ENCODE peak calls at places on chromosomes 6 and 20, in five cellular contexts. V is A549, I is NT2/D1, W is Peyer's patch, R is aorta. E is an unnamed sample. For H3K4me1, the result is how much of the 10 kb centered on the place peaks cover.

GRCh38 chr6:128150376-128150775 is 249.5 kb upstream of the THEMIS start:
- DNase-seq in V (no peak), I (no peak), W (no peak), R (no peak), E (no peak)

GRCh38 chr6:44665683-44666082 is 278.2 kb downstream of the CDC5L start:
- DNase-seq in V (no peak), I (no peak), W (no peak), R (no peak), E (no peak)

GRCh38 chr6:158041370-158041769 is 59.7 kb downstream of the SYNJ2 start:
- DNase-seq in V (no peak), I (no peak), W (no peak), R (no peak), E (no peak)

GRCh38 chr6:61809004-61809595 is 476.9 kb downstream of the KHDRBS2 start:
- DNase-seq in V (peak), I (peak), W (no peak), R (no peak), E (no peak)

GRCh38 chr20:11686900-11687543 is 230.7 kb upstream of the BTBD3 start:
- DNase-seq in V (no peak), I (no peak), W (peak), R (no peak), E (peak)

GRCh38 chr6:124495316-124496176 is 466.7 kb upstream of the RNF217 start:
- DNase-seq in V (no peak), I (no peak), W (no peak), R (no peak), E (no peak)

GRCh38 chr20:62002882-62003480 is 62.7 kb downstream of the TAF4 start:
- DNase-seq in V (no peak), I (no peak), W (no peak), R (no peak), E (no peak)

GRCh38 chr6:20693466-20694063 is 159.3 kb downstream of the CDKAL1 start:
- DNase-seq in V (no peak), I (no peak), W (no peak), R (no peak), E (no peak)

GRCh38 chr6:90107721-90108364 is 188.8 kb downstream of the BACH2 start:
- DNase-seq in V (no peak), I (no peak), W (no peak), R (no peak), E (no peak)

GRCh38 chr6:6900566-6901204 is 207.1 kb upstream of the RREB1 start:
- DNase-seq in V (no peak), I (no peak), W (no peak), R (no peak), E (no peak)

GRCh38 chr20:23327617-23328333 is 22.8 kb upstream of the NXT1 start:
- DNase-seq in V (no peak), I (no peak), W (no peak), R (no peak), E (no peak)

GRCh38 chr20:62202083-62202395 is 18.0 kb downstream of the HRH3 start:
- DNase-seq in V (no peak), I (no peak), W (no peak), R (peak), E (peak)

GRCh38 chr20:58020656-58021454 is 207.6 kb downstream of the ANKRD60 start:
- DNase-seq in V (no peak), I (no peak), W (peak), R (no peak), E (peak)

GRCh38 chr6:40912158-40912946 is 126.7 kb downstream of the UNC5CL start:
- DNase-seq in V (peak), I (no peak), W (peak), R (peak), E (peak)

GRCh38 chr20:25600632-25601031 is 15.3 kb upstream of the NINL start:
- DNase-seq in V (no peak), I (no peak), W (no peak), R (no peak), E (peak)

GRCh38 chr6:116402108-116402507 is 31.4 kb downstream of the DSE start:
- DNase-seq in V (no peak), I (no peak), W (no peak), R (no peak), E (no peak)

GRCh38 chr6:26056583-26057350 is 30.5 kb upstream of the HFE start:
- DNase-seq in V (peak), I (no peak), W (peak), R (peak), E (peak)

GRCh38 chr20:8963330-8963729 is 105.6 kb upstream of the PLCB4 start:
- DNase-seq in V (no peak), I (no peak), W (no peak), R (no peak), E (no peak)

GRCh38 chr6:125747589-125748533 is 1.6 kb upstream of the HEY2 start:
- DNase-seq in V (no peak), I (no peak), W (peak), R (peak), E (peak)

GRCh38 chr6:71126506-71126905 is 162.1 kb upstream of the OGFRL1 start:
- DNase-seq in V (no peak), I (no peak), W (no peak), R (no peak), E (peak)

GRCh38 chr20:4871486-4871885 is 129.8 kb downstream of the SLC23A2 start:
- DNase-seq in V (no peak), I (no peak), W (no peak), R (no peak), E (no peak)

GRCh38 chr6:145015739-145016558 is 719.4 kb downstream of the EPM2A start:
- DNase-seq in V (peak), I (no peak), W (no peak), R (peak), E (no peak)

GRCh38 chr20:13021205-13021970 is 12.6 kb downstream of the SPTLC3 start:
- DNase-seq in V (no peak), I (no peak), W (no peak), R (no peak), E (no peak)

GRCh38 chr6:154448448-154449096 is 61.9 kb downstream of the CNKSR3 start:
- DNase-seq in V (peak), I (no peak), W (no peak), R (peak), E (peak)

GRCh38 chr6:2959909-2960719 is 11.3 kb downstream of the SERPINB6 start:
- DNase-seq in V (no peak), I (peak), W (no peak), R (no peak), E (no peak)

GRCh38 chr6:54236984-54237383 is 71.3 kb upstream of the TINAG start:
- DNase-seq in V (no peak), I (no peak), W (no peak), R (no peak), E (no peak)

DNA sequence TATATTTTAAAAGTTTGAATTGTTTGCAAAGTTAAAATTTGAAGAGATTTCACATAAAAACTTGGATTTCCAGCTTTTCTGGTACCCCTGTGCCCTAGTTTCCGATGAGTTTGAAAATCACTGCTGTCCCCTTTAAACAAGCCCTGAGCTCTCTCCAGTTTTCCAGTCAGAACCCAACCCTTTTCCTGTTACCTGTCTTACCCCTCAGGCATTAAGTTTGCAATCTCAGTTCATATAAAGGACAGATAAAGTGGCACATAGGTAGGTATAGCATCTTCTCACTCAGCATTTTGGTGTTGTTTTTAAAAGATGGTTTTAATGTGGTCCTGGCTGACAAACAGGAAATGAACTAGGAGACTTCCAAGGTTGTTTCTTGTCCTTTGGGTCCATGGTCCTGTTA is 82.8 kb downstream of the JAG1 start:
- DNase-seq in V (no peak), I (no peak), W (no peak), R (no peak), E (no peak)
- H3K4me1 ChIP-seq in V (half or more), I (under half), W (under half), R (under half), E (under half)

GRCh38 chr6:5520796-5521195 is 259.5 kb downstream of the FARS2 start:
- DNase-seq in V (no peak), I (no peak), W (no peak), R (no peak), E (no peak)

GRCh38 chr6:5517781-5518180 is 256.5 kb downstream of the FARS2 start:
- DNase-seq in V (no peak), I (no peak), W (no peak), R (no peak), E (no peak)

GRCh38 chr6:5518936-5519491 is 257.7 kb downstream of the FARS2 start:
- DNase-seq in V (no peak), I (no peak), W (no peak), R (no peak), E (peak)

GRCh38 chr6:5522147-5522546 is 260.8 kb downstream of the FARS2 start:
- DNase-seq in V (no peak), I (no peak), W (no peak), R (no peak), E (no peak)

DNA sequence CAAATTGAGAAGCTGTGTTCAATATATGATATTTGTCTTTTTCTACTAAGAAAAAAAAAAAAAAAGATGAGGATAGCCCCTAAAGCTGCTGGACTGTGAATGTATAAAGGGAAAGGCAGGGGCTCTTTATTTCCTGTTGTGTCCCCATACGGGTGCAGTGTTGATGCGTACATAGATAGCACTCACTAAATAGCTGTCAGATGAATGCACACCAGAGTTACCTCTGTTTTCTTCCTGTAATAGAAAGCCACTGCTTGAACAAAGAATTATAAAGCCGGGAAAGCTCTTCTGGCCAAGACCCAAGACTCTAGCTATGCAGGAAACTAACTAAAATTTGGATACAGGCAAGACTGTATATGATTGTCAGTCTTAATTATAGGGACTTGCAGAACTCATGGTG is 260.0 kb downstream of the FARS2 start:
- DNase-seq in V (no peak), I (no peak), W (no peak), R (no peak), E (no peak)
- H3K4me3 ChIP-seq in V (no peak), I (no peak), W (no peak), R (no peak), E (no peak)

GRCh38 chr6:15366003-15366535 is 120.2 kb downstream of the JARID2 start:
- DNase-seq in V (no peak), I (no peak), W (no peak), R (no peak), E (no peak)

GRCh38 chr6:15368873-15369272 is 123.0 kb downstream of the JARID2 start:
- DNase-seq in V (no peak), I (no peak), W (no peak), R (no peak), E (no peak)

GRCh38 chr6:15368186-15368585 is 122.3 kb downstream of the JARID2 start:
- DNase-seq in V (no peak), I (no peak), W (no peak), R (no peak), E (no peak)

GRCh38 chr6:15365273-15365687 is 119.4 kb downstream of the JARID2 start:
- DNase-seq in V (peak), I (no peak), W (peak), R (peak), E (peak)

DNA sequence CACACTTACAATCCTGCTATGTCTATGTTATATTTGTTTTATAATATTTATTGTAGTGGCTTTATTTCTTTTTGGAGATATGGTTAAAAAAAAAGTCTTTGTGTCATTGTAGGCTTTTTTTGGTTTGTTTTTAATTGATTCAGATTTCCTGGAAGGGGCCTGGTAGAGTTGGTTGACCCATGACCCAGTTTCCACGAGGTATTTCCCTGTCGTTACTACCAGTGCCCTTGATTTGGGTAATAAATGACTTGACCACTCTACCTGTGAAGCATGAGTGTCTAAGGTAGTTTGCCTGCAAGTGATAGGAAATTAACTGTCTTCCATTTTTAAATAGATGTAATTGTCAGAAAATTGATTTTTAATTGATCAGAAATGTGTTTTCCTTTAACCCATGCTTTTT is 121.0 kb downstream of the JARID2 start:
- DNase-seq in V (no peak), I (no peak), W (no peak), R (no peak), E (no peak)
- H3K4me1 ChIP-seq in V (under half), I (under half), W (under half), R (under half), E (under half)

DNA sequence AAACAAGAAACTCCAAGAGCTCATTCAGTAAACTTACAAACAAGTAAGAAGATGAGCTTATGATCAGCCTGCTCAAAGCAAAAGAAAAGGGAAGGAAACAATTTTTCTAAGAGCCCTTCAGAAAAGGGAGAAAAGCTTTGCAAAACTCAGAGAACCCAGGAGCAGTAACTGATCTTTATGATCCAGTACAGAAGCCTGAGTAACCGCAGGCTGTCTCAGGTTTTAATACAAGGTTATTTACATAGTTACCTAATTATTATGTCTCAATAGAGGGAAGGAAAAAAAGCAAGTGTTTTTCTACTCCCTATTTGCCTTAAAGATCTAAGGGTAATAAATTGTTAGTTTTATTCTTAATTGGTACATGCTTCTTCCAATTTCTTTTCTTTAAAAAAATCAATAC is 226.4 kb downstream of the MAFB start:
- DNase-seq in V (no peak), I (no peak), W (no peak), R (no peak), E (no peak)
- H3K4me3 ChIP-seq in V (no peak), I (no peak), W (no peak), R (no peak), E (no peak)

GRCh38 chr20:19001177-19001576 is 187.6 kb downstream of the SCP2D1 start:
- DNase-seq in V (no peak), I (no peak), W (no peak), R (no peak), E (no peak)
- H3K4me1 ChIP-seq in V (under half), I (under half), W (under half), R (under half), E (under half)

GRCh38 chr20:47496118-47496517 is 5.6 kb upstream of the NCOA3 start:
- DNase-seq in V (no peak), I (no peak), W (no peak), R (no peak), E (no peak)

GRCh38 chr20:47499053-47499452 is 2.6 kb upstream of the NCOA3 start:
- DNase-seq in V (no peak), I (no peak), W (no peak), R (no peak), E (no peak)

GRCh38 chr20:47501117-47501482 is 587 bp upstream of the NCOA3 start:
- DNase-seq in V (peak), I (no peak), W (no peak), R (no peak), E (no peak)

GRCh38 chr20:47500554-47500953 is 1.1 kb upstream of the NCOA3 start:
- DNase-seq in V (no peak), I (no peak), W (no peak), R (no peak), E (no peak)

DNA sequence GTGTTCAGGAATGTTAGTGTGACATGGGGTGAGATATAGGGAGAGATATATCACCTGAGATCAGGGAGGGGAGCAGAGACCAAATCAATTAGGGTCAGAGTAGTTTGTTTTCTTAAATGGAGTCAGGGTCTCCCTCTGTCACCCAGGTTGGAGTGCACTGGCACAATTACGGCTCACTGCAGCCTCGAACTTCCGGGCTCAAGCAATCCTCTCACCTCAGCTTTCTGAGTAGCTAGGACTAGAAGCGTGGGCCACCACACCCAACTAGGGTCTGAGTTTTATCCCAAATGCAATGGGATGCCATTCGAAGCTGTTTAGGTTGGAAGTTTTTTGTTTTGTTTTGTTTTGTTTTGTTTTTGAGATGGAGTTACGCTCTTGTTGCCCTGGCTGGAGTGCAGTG is 3.1 kb upstream of the NCOA3 start:
- DNase-seq in V (no peak), I (no peak), W (no peak), R (no peak), E (no peak)
- H3K4me3 ChIP-seq in V (no peak), I (no peak), W (no peak), R (no peak), E (no peak)

DNA sequence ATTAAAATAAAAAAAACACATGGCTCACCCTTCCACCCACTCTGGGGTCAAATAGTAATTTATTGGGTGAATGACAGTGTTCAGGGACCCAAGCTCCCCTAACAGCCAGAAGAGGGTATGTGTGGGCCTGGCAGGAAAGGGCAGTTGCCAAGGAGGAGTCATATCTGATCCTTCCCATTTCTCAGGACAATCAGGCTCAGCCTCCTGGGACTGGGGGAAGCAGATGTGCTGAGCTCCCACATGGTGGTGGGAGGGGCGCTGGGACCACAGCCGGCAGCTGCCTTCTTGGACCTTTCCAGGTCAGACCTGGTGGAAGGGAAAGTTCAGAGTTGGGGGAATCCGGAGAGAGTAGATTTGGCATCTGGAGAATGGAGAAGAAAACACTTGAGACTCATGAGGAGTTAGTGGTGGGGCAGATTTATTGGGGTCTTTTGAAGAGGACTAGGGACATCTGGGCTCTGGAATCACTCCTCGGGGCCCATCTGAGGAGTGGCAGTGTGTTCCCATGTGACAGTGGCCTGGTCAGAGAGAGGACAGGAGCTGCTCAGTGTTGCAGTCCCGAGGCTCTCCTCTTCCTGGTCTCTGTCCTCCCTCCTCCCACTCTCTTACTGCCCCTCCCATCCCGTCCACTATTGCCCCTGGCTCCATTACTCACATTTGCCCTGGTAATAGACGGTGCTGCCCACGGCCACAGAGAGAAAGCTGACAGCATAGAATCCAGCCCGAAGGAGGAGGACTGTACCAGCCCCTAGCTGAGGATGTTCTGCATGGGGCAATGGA is 3.0 kb downstream of the LST1 start:
- DNase-seq in V (no peak), I (no peak), W (no peak), R (no peak), E (peak)
- H3K4me1 ChIP-seq in V (under half), I (under half), W (under half), R (under half), E (under half)

DNA sequence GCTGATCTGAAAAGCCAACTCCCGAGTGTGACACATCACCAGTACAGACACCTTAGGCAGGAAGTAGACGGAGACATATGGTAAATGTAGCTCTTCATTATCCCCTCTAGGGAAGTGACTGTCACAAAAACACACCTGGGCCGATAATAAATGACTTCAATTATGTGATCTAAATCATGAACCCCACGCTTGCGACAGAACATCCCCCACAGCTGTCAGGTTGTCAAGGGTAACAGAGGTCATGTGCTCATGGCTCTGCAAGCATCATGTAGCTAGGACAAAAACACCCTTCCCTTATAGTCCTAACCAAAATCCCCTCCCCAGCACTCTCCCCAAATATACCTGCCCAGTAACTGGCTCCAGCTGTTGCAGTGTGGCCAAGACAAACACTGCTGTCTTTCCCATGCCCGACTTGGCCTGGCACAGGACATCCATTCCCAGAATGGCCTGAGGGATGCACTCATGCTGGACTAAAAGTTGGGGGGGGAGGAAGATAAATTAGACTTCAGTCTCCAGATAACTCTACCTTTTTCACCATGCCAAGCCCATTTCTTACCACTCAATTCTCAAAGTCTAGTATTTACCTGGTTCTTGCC is 2.9 kb downstream of the DDX39B start:
- DNase-seq in V (no peak), I (no peak), W (no peak), R (no peak), E (no peak)
- H3K4me3 ChIP-seq in V (no peak), I (no peak), W (no peak), R (no peak), E (peak)

GRCh38 chr20:39124064-39124463 is 161.9 kb downstream of the DHX35 start:
- DNase-seq in V (no peak), I (no peak), W (no peak), R (no peak), E (no peak)

GRCh38 chr20:39133205-39133604 is 171.1 kb downstream of the DHX35 start:
- DNase-seq in V (no peak), I (no peak), W (no peak), R (no peak), E (no peak)

GRCh38 chr20:39132511-39132910 is 170.4 kb downstream of the DHX35 start:
- DNase-seq in V (no peak), I (no peak), W (no peak), R (no peak), E (no peak)

GRCh38 chr20:39132093-39132492 is 169.9 kb downstream of the DHX35 start:
- DNase-seq in V (no peak), I (no peak), W (no peak), R (no peak), E (no peak)

GRCh38 chr20:39129523-39129922 is 167.4 kb downstream of the DHX35 start:
- DNase-seq in V (no peak), I (no peak), W (no peak), R (no peak), E (no peak)
- H3K4me1 ChIP-seq in V (under half), I (under half), W (under half), R (under half), E (under half)

E was measured in BE2C.